ENCODE peak calls at places on chromosomes 5 and 9, in ten cellular contexts. R is neural progenitor cell; Z is thyroid gland; P is cardiac muscle cell; W is coronary artery; V is left lung; I is fibroblast of lung; N is A549; U is hepatocyte; D is CD8-positive, alpha-beta memory T cell. H is an unnamed sample.

GRCh38 chr5:777756-778161 is 6.8 kb downstream of the ZDHHC11B start:
- DNase-seq in W (no peak), I (no peak), N (no peak), R (no peak), V (no peak), Z (no peak), D (no peak), P (no peak), U (peak), H (no peak)

GRCh38 chr5:19676895-19677294 is 311.1 kb downstream of the CDH18 start:
- DNase-seq in I (peak), P (no peak), R (no peak), W (no peak), U (no peak), V (no peak), N (no peak), Z (no peak), D (no peak), H (no peak)

GRCh38 chr9:124720429-124721108 is 50.5 kb downstream of the NR6A1 start:
- DNase-seq in I (no peak), U (no peak), P (no peak), D (no peak), N (no peak), Z (no peak), W (no peak), R (no peak), V (no peak), H (no peak)

GRCh38 chr9:124661184-124661755 is 109.8 kb downstream of the NR6A1 start:
- DNase-seq in I (peak), R (peak), V (no peak), U (no peak), D (no peak), P (peak), Z (no peak), N (no peak), W (no peak), H (no peak)

GRCh38 chr9:123658792-123659191 is 271.1 kb downstream of the DENND1A start:
- DNase-seq in V (no peak), P (no peak), N (no peak), W (no peak), R (no peak), I (no peak), D (no peak), U (no peak), Z (no peak), H (no peak)

GRCh38 chr5:177545487-177546261 is 8.7 kb downstream of the FAM193B start:
- DNase-seq in V (peak), P (no peak), N (no peak), U (peak), I (peak), D (no peak), Z (no peak), R (no peak), W (peak), H (no peak)

GRCh38 chr9:5832093-5832542 is 799 bp downstream of the ERMP1 start:
- DNase-seq in N (peak), Z (no peak), I (no peak), P (peak), D (peak), U (peak), W (no peak), R (no peak), V (no peak), H (peak)

GRCh38 chr9:33818832-33819500 is 2.0 kb downstream of the UBE2R2 start:
- DNase-seq in I (peak), N (no peak), U (no peak), V (no peak), R (no peak), Z (no peak), W (no peak), P (no peak), D (no peak), H (no peak)

GRCh38 chr9:18861599-18862546 is 171.1 kb downstream of the SAXO1 start:
- DNase-seq in D (no peak), Z (peak), I (peak), W (no peak), P (peak), R (peak), U (peak), N (no peak), V (no peak), H (no peak)

GRCh38 chr5:132105688-132106087 is 32.1 kb downstream of the CSF2 start:
- DNase-seq in N (no peak), R (no peak), V (no peak), W (no peak), D (no peak), I (no peak), P (no peak), Z (no peak), U (no peak), H (no peak)

GRCh38 chr9:131178382-131178781 is 53.0 kb downstream of the NUP214 start:
- DNase-seq in D (peak), U (peak), R (peak), N (peak), V (peak), P (peak), I (peak), Z (peak), W (no peak), H (peak)

GRCh38 chr5:19874811-19875210 is 113.2 kb downstream of the CDH18 start:
- DNase-seq in U (no peak), V (no peak), I (no peak), Z (no peak), D (no peak), P (no peak), W (no peak), R (no peak), N (no peak), H (no peak)

GRCh38 chr9:135181336-135181735 is 93.9 kb downstream of the OLFM1 start:
- DNase-seq in P (no peak), U (no peak), V (no peak), D (no peak), Z (peak), W (no peak), R (no peak), N (no peak), I (no peak), H (no peak)

GRCh38 chr9:133160742-133161541 is 2.8 kb downstream of the GBGT1 start:
- DNase-seq in U (peak), D (peak), V (peak), W (peak), R (peak), P (peak), Z (peak), N (peak), I (peak), H (peak)

GRCh38 chr9:69674112-69674511 is 1.9 kb upstream of the APBA1 start:
- DNase-seq in I (peak), W (no peak), R (peak), P (no peak), U (no peak), D (no peak), V (no peak), N (no peak), Z (no peak), H (no peak)

GRCh38 chr5:169020102-169020501 is 280.8 kb downstream of the SLIT3 start:
- DNase-seq in D (no peak), Z (no peak), P (peak), I (peak), U (peak), V (no peak), N (no peak), W (no peak), R (peak), H (no peak)

GRCh38 chr9:95952471-95952870 is 77.0 kb downstream of the ERCC6L2 start:
- DNase-seq in I (no peak), W (no peak), R (no peak), D (no peak), U (no peak), Z (no peak), P (no peak), V (no peak), N (no peak), H (no peak)

GRCh38 chr5:133957591-133957990 is 10.8 kb downstream of the C5orf15 start:
- DNase-seq in R (no peak), N (no peak), U (no peak), V (no peak), W (no peak), D (no peak), P (no peak), I (no peak), Z (no peak), H (no peak)

GRCh38 chr9:77084094-77084493 is 64.6 kb downstream of the FOXB2 start:
- DNase-seq in W (no peak), Z (no peak), D (no peak), V (no peak), N (no peak), I (no peak), R (no peak), P (no peak), U (no peak), H (no peak)

GRCh38 chr5:156513123-156513814 is 186.3 kb downstream of the SGCD start:
- DNase-seq in W (no peak), N (no peak), U (no peak), V (no peak), D (no peak), I (no peak), P (no peak), R (no peak), Z (no peak), H (no peak)

GRCh38 chr5:173094012-173094661 is 38.0 kb downstream of the CREBRF start:
- DNase-seq in P (no peak), V (no peak), D (no peak), U (no peak), N (no peak), Z (no peak), R (no peak), W (no peak), I (peak), H (no peak)

GRCh38 chr5:135348920-135349319 is 50.1 kb downstream of the MACROH2A1 start:
- DNase-seq in U (no peak), V (no peak), D (no peak), W (no peak), N (no peak), I (no peak), R (no peak), P (no peak), Z (no peak), H (no peak)

GRCh38 chr9:107274096-107274495 is 9.0 kb upstream of the RAD23B start:
- DNase-seq in N (no peak), R (no peak), V (no peak), U (no peak), P (no peak), D (no peak), W (no peak), Z (no peak), I (no peak), H (no peak)

GRCh38 chr9:128070874-128071273 is 2.8 kb downstream of the SLC25A25 start:
- DNase-seq in W (no peak), Z (no peak), P (no peak), I (no peak), U (no peak), V (no peak), N (no peak), R (no peak), D (no peak), H (no peak)
- H3K27ac ChIP-seq in W (peak), Z (peak), P (no peak), I (no peak), U (no peak), V (peak), N (peak), R (no peak), D (peak), H (peak)

GRCh38 chr5:16544607-16545374 is 72.0 kb downstream of the RETREG1 start:
- DNase-seq in U (no peak), W (no peak), Z (no peak), I (peak), V (no peak), N (no peak), D (no peak), P (no peak), R (no peak), H (no peak)
- H3K27ac ChIP-seq in U (peak), W (no peak), Z (no peak), I (no peak), V (peak), N (no peak), D (no peak), P (no peak), R (no peak), H (no peak)

DNA sequence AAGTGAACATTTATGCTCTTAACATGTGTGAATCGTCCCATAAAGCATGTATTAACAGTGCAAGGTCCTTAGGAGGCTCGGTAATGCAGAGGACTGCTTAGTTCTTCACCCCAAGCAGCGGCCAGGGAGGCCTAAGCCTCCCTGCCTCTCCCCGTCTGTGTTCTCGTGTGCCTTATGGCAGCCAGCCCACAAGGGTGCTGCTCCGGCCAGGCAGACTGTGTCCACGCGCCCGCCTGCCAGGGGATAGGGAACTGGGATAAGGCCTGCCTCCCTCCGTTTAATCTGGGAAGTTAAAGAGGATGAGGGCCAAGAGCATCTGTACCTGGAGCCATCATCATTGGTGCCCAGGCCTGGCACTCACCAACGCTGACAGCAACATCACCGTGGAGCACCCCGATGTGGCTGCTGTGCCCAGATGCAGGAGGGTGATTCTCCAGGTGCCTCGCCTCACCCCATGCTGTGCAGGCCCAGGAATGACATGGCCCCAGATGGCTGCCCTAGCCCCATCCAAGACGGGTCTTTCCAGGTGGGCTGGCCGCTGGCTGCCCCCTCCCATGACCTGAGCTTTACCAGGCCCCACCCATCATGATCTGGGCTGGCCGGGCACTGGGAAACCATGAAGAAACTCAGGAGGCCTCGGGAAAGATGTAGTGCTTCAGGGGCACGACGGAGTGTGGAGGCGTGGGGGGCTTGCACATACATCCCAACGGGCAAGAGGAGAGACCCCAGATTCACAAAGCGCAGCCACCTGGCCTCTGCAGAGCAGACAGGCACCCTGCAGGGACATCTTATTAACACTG is 35.6 kb upstream of the SUSD3 start:
- DNase-seq in Z (no peak), U (no peak), V (no peak), N (no peak), I (no peak), P (no peak), W (no peak), R (no peak), D (no peak), H (no peak)
- H3K27ac ChIP-seq in Z (no peak), U (no peak), V (no peak), N (no peak), I (no peak), P (no peak), W (no peak), R (no peak), D (no peak), H (peak)

DNA sequence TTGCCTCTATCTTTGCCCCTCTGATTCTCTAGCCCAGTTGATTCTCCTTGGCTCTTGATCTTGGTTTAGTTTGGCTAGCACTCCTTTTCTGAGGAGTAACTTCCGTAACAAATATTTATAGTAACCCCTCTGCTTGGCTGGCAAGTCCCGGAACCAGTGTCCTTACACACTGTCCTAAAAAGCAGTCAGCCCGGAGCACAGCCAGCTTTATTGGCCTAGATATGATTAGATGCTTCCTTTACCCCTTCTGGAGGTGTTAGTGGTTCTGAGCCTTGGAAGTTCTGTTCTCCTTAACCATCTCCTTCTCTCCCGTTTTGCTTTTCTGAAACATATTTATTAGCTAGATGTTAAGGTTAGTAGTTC is 17.0 kb upstream of the MSMP start:
- DNase-seq in D (no peak), N (no peak), I (no peak), R (no peak), V (no peak), W (no peak), Z (no peak), U (no peak), P (no peak), H (no peak)
- H3K27ac ChIP-seq in D (no peak), N (no peak), I (no peak), R (no peak), V (peak), W (peak), Z (peak), U (peak), P (no peak), H (no peak)

GRCh38 chr5:36301858-36302603 is at the start of gene RANBP3L:
- DNase-seq in W (no peak), P (peak), U (peak), R (peak), N (no peak), V (no peak), I (peak), D (no peak), Z (peak), H (no peak)
- H3K27ac ChIP-seq in W (peak), P (peak), U (peak), R (no peak), N (no peak), V (peak), I (no peak), D (no peak), Z (peak), H (no peak)

GRCh38 chr5:4098226-4098625 is 502.6 kb downstream of the IRX1 start:
- DNase-seq in R (no peak), Z (no peak), W (no peak), V (no peak), D (no peak), I (no peak), N (no peak), P (no peak), U (no peak), H (no peak)

GRCh38 chr5:4093970-4094369 is 498.3 kb downstream of the IRX1 start:
- DNase-seq in N (no peak), Z (no peak), V (no peak), D (no peak), P (no peak), W (no peak), U (no peak), I (no peak), R (no peak), H (no peak)

GRCh38 chr5:4099401-4099800 is 503.8 kb downstream of the IRX1 start:
- DNase-seq in V (no peak), I (no peak), R (no peak), D (no peak), U (no peak), W (no peak), P (no peak), Z (no peak), N (no peak), H (no peak)

GRCh38 chr5:4097194-4097593 is 501.6 kb downstream of the IRX1 start:
- DNase-seq in D (no peak), N (no peak), I (peak), R (no peak), Z (no peak), W (no peak), V (no peak), P (no peak), U (no peak), H (no peak)

DNA sequence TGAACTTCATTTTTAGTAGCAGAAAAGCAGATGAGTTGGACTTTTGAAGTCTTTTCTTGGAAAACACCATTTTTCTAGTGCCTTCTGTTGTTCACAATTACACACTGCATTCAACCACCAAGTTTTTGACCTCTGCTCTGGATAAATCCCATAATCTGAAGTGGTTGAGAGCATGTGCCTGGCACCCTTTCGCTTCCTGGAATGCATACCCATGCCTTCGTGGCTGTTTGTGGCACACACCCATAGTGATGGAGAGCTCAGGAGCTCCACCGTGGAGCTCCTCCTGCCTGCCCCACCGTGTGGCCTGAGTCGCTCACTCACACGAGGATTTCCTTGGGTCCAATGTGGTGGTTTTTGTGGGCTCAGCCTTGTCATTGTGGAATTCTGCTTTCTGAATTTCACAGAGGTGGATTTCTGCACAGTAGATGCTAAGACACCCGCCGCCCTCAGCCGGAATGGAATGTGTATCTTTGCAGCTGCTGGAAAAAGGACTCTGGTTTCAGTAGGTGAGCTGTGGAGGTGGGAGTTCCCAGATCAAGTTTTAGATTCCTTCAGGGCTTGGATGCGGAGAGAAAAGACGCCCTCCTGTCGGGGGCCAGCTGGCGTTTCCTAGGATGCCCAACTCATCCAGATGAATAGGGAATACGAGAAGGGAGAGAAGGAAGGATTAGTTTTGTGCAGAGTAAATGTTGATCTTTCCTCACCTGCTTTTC is 500.4 kb downstream of the IRX1 start:
- DNase-seq in Z (no peak), I (peak), U (no peak), N (no peak), P (no peak), W (no peak), V (no peak), R (peak), D (no peak), H (no peak)
- H3K27ac ChIP-seq in Z (no peak), I (no peak), U (no peak), N (no peak), P (no peak), W (no peak), V (no peak), R (no peak), D (no peak), H (no peak)

DNA sequence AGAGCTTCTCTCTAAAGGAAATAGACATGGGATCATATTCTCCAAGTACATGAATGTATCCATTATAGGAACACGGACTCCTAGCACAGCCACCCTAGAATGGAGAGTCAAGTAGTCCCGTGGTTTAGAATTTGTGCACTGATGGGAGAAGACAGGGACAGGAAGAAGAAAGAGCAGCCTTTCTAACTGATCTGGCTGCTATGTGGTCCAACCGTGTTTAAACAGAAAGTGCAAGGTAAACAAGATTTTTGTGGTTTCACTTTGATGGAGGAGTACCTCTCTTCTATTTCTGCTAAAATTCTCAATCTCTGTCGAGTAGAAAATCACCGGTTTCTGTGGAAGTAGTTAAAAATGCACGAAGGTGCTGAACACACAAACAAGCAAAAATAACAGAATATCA is 171.3 kb downstream of the ST8SIA4 start:
- DNase-seq in W (no peak), N (no peak), Z (no peak), P (no peak), D (peak), I (no peak), U (no peak), R (no peak), V (no peak), H (peak)
- H3K27ac ChIP-seq in W (no peak), N (no peak), Z (no peak), P (no peak), D (no peak), I (no peak), U (no peak), R (no peak), V (no peak), H (no peak)

GRCh38 chr5:75753182-75753581 is 35.9 kb upstream of the POC5 start:
- DNase-seq in U (no peak), D (no peak), W (no peak), V (no peak), I (no peak), N (no peak), P (no peak), R (no peak), Z (no peak), H (no peak)
- H3K27ac ChIP-seq in U (no peak), D (no peak), W (no peak), V (no peak), I (no peak), N (no peak), P (no peak), R (no peak), Z (no peak), H (no peak)

DNA sequence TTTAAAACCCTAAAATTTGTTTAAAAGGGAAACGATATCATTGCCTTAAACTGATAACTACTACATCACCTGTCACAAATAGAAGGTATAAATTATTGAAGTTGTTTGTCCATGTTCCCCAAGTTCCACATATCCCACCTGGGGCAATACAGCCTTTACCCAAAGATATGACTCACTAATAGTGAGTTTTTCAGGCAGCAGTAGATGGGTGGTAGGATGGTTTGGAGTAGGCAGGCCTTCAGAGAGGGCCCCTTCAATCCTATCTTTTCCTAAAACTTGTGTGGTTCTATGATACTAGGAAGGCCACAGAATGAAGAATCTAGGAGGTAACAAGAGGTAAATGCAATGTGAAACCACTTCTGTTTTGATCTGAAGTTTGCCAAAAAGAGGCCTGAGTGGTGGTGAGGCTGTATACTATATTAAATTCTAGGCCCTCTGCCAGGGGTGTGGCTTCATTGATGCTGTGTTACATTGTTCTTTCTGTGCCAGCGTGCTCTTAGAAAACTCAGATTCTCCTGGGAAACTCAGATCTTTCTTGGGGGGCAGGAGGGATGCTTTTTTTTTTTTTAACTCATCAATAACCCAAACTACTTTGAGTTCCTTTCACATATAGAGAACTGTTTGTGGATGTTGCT is 7.2 kb downstream of the CYSTM1 start:
- DNase-seq in W (no peak), N (no peak), R (no peak), U (no peak), I (peak), V (no peak), Z (peak), D (no peak), P (no peak), H (no peak)
- H3K27ac ChIP-seq in W (no peak), N (no peak), R (no peak), U (peak), I (peak), V (peak), Z (peak), D (no peak), P (peak), H (no peak)